ENCODE peak calls at places on chromosome 7, in nine cellular contexts. One of them, this sample, is unnamed.

GRCh38 chr7:33108591-33108930 is 643 bp downstream of the RP9 start:
- DNase-seq in right lobe of liver: no peak
- DNase-seq in HTR-8/SVneo: no peak
- DNase-seq in neural crest cell: no peak
- DNase-seq in iris pigment epithelial cell: no peak
- DNase-seq in T-cell: no peak
- DNase-seq in RWPE1: no peak
- DNase-seq in activated CD8-positive, alpha-beta memory T cell treated with anti-CD3 and anti-CD28 coated beads, Interleukin-2, amount 50 U/mL, for 4 hours: peak; percentile 27
- DNase-seq in NCI-H1930: no peak
- DNase-seq in this sample: peak; percentile 70

GRCh38 chr7:31151849-31152248 is 99.7 kb downstream of the ADCYAP1R1 start:
- DNase-seq in right lobe of liver: no peak
- DNase-seq in HTR-8/SVneo: no peak
- DNase-seq in neural crest cell: no peak
- DNase-seq in iris pigment epithelial cell: no peak
- DNase-seq in T-cell: no peak
- DNase-seq in RWPE1: no peak
- DNase-seq in activated CD8-positive, alpha-beta memory T cell treated with anti-CD3 and anti-CD28 coated beads, Interleukin-2, amount 50 U/mL, for 4 hours: no peak
- DNase-seq in NCI-H1930: no peak
- DNase-seq in this sample: no peak

GRCh38 chr7:135939268-135939667 is 37.9 kb downstream of the MTPN start:
- DNase-seq in right lobe of liver: no peak
- DNase-seq in HTR-8/SVneo: no peak
- DNase-seq in neural crest cell: no peak
- DNase-seq in iris pigment epithelial cell: no peak
- DNase-seq in T-cell: no peak
- DNase-seq in RWPE1: no peak
- DNase-seq in activated CD8-positive, alpha-beta memory T cell treated with anti-CD3 and anti-CD28 coated beads, Interleukin-2, amount 50 U/mL, for 4 hours: no peak
- DNase-seq in NCI-H1930: no peak
- DNase-seq in this sample: no peak

GRCh38 chr7:74454948-74455804 is 1.5 kb downstream of the GTF2IRD1 start:
- DNase-seq in right lobe of liver: peak; percentile 77
- DNase-seq in HTR-8/SVneo: no peak
- DNase-seq in neural crest cell: no peak
- DNase-seq in iris pigment epithelial cell: no peak
- DNase-seq in T-cell: no peak
- DNase-seq in RWPE1: no peak
- DNase-seq in activated CD8-positive, alpha-beta memory T cell treated with anti-CD3 and anti-CD28 coated beads, Interleukin-2, amount 50 U/mL, for 4 hours: no peak
- DNase-seq in NCI-H1930: no peak
- DNase-seq in this sample: no peak

GRCh38 chr7:108650487-108650886 is 80.8 kb downstream of the DNAJB9 start:
- DNase-seq in right lobe of liver: no peak
- DNase-seq in HTR-8/SVneo: no peak
- DNase-seq in neural crest cell: no peak
- DNase-seq in iris pigment epithelial cell: peak; percentile 74
- DNase-seq in T-cell: no peak
- DNase-seq in RWPE1: no peak
- DNase-seq in activated CD8-positive, alpha-beta memory T cell treated with anti-CD3 and anti-CD28 coated beads, Interleukin-2, amount 50 U/mL, for 4 hours: no peak
- DNase-seq in NCI-H1930: no peak
- DNase-seq in this sample: no peak

GRCh38 chr7:927031-927671 is 27.3 kb downstream of the ADAP1 start:
- DNase-seq in right lobe of liver: peak; percentile 49
- DNase-seq in HTR-8/SVneo: no peak
- DNase-seq in neural crest cell: no peak
- DNase-seq in iris pigment epithelial cell: no peak
- DNase-seq in T-cell: no peak
- DNase-seq in RWPE1: no peak
- DNase-seq in activated CD8-positive, alpha-beta memory T cell treated with anti-CD3 and anti-CD28 coated beads, Interleukin-2, amount 50 U/mL, for 4 hours: peak; percentile 15
- DNase-seq in NCI-H1930: no peak
- DNase-seq in this sample: peak; percentile 58

GRCh38 chr7:25549315-25549933 is 321.1 kb upstream of the NPVF start:
- DNase-seq in right lobe of liver: no peak
- DNase-seq in HTR-8/SVneo: no peak
- DNase-seq in neural crest cell: no peak
- DNase-seq in iris pigment epithelial cell: no peak
- DNase-seq in T-cell: no peak
- DNase-seq in RWPE1: no peak
- DNase-seq in activated CD8-positive, alpha-beta memory T cell treated with anti-CD3 and anti-CD28 coated beads, Interleukin-2, amount 50 U/mL, for 4 hours: no peak
- DNase-seq in NCI-H1930: no peak
- DNase-seq in this sample: no peak

GRCh38 chr7:12146813-12147212 is 64.3 kb upstream of the TMEM106B start:
- DNase-seq in right lobe of liver: no peak
- DNase-seq in HTR-8/SVneo: no peak
- DNase-seq in neural crest cell: no peak
- DNase-seq in iris pigment epithelial cell: no peak
- DNase-seq in T-cell: no peak
- DNase-seq in RWPE1: no peak
- DNase-seq in activated CD8-positive, alpha-beta memory T cell treated with anti-CD3 and anti-CD28 coated beads, Interleukin-2, amount 50 U/mL, for 4 hours: no peak
- DNase-seq in NCI-H1930: no peak
- DNase-seq in this sample: no peak

GRCh38 chr7:92873776-92874175 is 37.4 kb upstream of the CDK6 start:
- DNase-seq in right lobe of liver: no peak
- DNase-seq in HTR-8/SVneo: no peak
- DNase-seq in neural crest cell: no peak
- DNase-seq in iris pigment epithelial cell: no peak
- DNase-seq in T-cell: no peak
- DNase-seq in RWPE1: no peak
- DNase-seq in activated CD8-positive, alpha-beta memory T cell treated with anti-CD3 and anti-CD28 coated beads, Interleukin-2, amount 50 U/mL, for 4 hours: no peak
- DNase-seq in NCI-H1930: no peak
- DNase-seq in this sample: no peak

GRCh38 chr7:28768577-28769147 is 189.5 kb downstream of the TRIL start:
- DNase-seq in right lobe of liver: no peak
- DNase-seq in HTR-8/SVneo: no peak
- DNase-seq in neural crest cell: no peak
- DNase-seq in iris pigment epithelial cell: peak; percentile 77
- DNase-seq in T-cell: no peak
- DNase-seq in RWPE1: peak; percentile 11
- DNase-seq in activated CD8-positive, alpha-beta memory T cell treated with anti-CD3 and anti-CD28 coated beads, Interleukin-2, amount 50 U/mL, for 4 hours: no peak
- DNase-seq in NCI-H1930: no peak
- DNase-seq in this sample: no peak

GRCh38 chr7:19066109-19066508 is 51.3 kb downstream of the TWIST1 start:
- DNase-seq in right lobe of liver: no peak
- DNase-seq in HTR-8/SVneo: no peak
- DNase-seq in neural crest cell: no peak
- DNase-seq in iris pigment epithelial cell: peak; percentile 18
- DNase-seq in T-cell: no peak
- DNase-seq in RWPE1: no peak
- DNase-seq in activated CD8-positive, alpha-beta memory T cell treated with anti-CD3 and anti-CD28 coated beads, Interleukin-2, amount 50 U/mL, for 4 hours: no peak
- DNase-seq in NCI-H1930: no peak
- DNase-seq in this sample: no peak

GRCh38 chr7:127107601-127108007 is 145.1 kb downstream of the GRM8 start:
- DNase-seq in right lobe of liver: no peak
- DNase-seq in HTR-8/SVneo: peak; percentile 11
- DNase-seq in neural crest cell: peak; percentile 72
- DNase-seq in iris pigment epithelial cell: peak; percentile 39
- DNase-seq in T-cell: no peak
- DNase-seq in RWPE1: peak; percentile 41
- DNase-seq in activated CD8-positive, alpha-beta memory T cell treated with anti-CD3 and anti-CD28 coated beads, Interleukin-2, amount 50 U/mL, for 4 hours: no peak
- DNase-seq in NCI-H1930: no peak
- DNase-seq in this sample: no peak

GRCh38 chr7:54538122-54538521 is 4.1 kb upstream of the VSTM2A start:
- DNase-seq in right lobe of liver: no peak
- DNase-seq in HTR-8/SVneo: no peak
- DNase-seq in neural crest cell: no peak
- DNase-seq in iris pigment epithelial cell: no peak
- DNase-seq in T-cell: no peak
- DNase-seq in RWPE1: no peak
- DNase-seq in activated CD8-positive, alpha-beta memory T cell treated with anti-CD3 and anti-CD28 coated beads, Interleukin-2, amount 50 U/mL, for 4 hours: no peak
- DNase-seq in NCI-H1930: no peak
- DNase-seq in this sample: no peak

GRCh38 chr7:145624618-145625017 is 492.0 kb upstream of the CNTNAP2 start:
- DNase-seq in right lobe of liver: no peak
- DNase-seq in HTR-8/SVneo: no peak
- DNase-seq in neural crest cell: no peak
- DNase-seq in iris pigment epithelial cell: peak; percentile 7
- DNase-seq in T-cell: no peak
- DNase-seq in RWPE1: no peak
- DNase-seq in activated CD8-positive, alpha-beta memory T cell treated with anti-CD3 and anti-CD28 coated beads, Interleukin-2, amount 50 U/mL, for 4 hours: no peak
- DNase-seq in NCI-H1930: no peak
- DNase-seq in this sample: no peak

GRCh38 chr7:158264881-158265742 is 322.5 kb downstream of the PTPRN2 start:
- DNase-seq in right lobe of liver: no peak
- DNase-seq in HTR-8/SVneo: no peak
- DNase-seq in neural crest cell: no peak
- DNase-seq in iris pigment epithelial cell: no peak
- DNase-seq in T-cell: no peak
- DNase-seq in RWPE1: no peak
- DNase-seq in activated CD8-positive, alpha-beta memory T cell treated with anti-CD3 and anti-CD28 coated beads, Interleukin-2, amount 50 U/mL, for 4 hours: no peak
- DNase-seq in NCI-H1930: no peak
- DNase-seq in this sample: peak; percentile 24

GRCh38 chr7:123571684-123572083 is 14.1 kb upstream of the NDUFA5 start:
- DNase-seq in right lobe of liver: no peak
- DNase-seq in HTR-8/SVneo: no peak
- DNase-seq in neural crest cell: no peak
- DNase-seq in iris pigment epithelial cell: peak; percentile 61
- DNase-seq in T-cell: no peak
- DNase-seq in RWPE1: no peak
- DNase-seq in activated CD8-positive, alpha-beta memory T cell treated with anti-CD3 and anti-CD28 coated beads, Interleukin-2, amount 50 U/mL, for 4 hours: no peak
- DNase-seq in NCI-H1930: no peak
- DNase-seq in this sample: no peak

GRCh38 chr7:21733837-21734236 is 191.0 kb downstream of the DNAH11 start:
- DNase-seq in right lobe of liver: peak; percentile 65
- DNase-seq in HTR-8/SVneo: no peak
- DNase-seq in neural crest cell: no peak
- DNase-seq in iris pigment epithelial cell: no peak
- DNase-seq in T-cell: no peak
- DNase-seq in RWPE1: no peak
- DNase-seq in activated CD8-positive, alpha-beta memory T cell treated with anti-CD3 and anti-CD28 coated beads, Interleukin-2, amount 50 U/mL, for 4 hours: no peak
- DNase-seq in NCI-H1930: no peak
- DNase-seq in this sample: no peak

GRCh38 chr7:142867398-142868187 is 12.7 kb downstream of the EPHB6 start:
- DNase-seq in right lobe of liver: no peak
- DNase-seq in HTR-8/SVneo: no peak
- DNase-seq in neural crest cell: no peak
- DNase-seq in iris pigment epithelial cell: no peak
- DNase-seq in T-cell: no peak
- DNase-seq in RWPE1: no peak
- DNase-seq in activated CD8-positive, alpha-beta memory T cell treated with anti-CD3 and anti-CD28 coated beads, Interleukin-2, amount 50 U/mL, for 4 hours: no peak
- DNase-seq in NCI-H1930: no peak
- DNase-seq in this sample: no peak

GRCh38 chr7:131723926-131724325 is 167.5 kb upstream of the PODXL start:
- DNase-seq in right lobe of liver: no peak
- DNase-seq in HTR-8/SVneo: no peak
- DNase-seq in neural crest cell: no peak
- DNase-seq in iris pigment epithelial cell: peak; percentile 10
- DNase-seq in T-cell: no peak
- DNase-seq in RWPE1: no peak
- DNase-seq in activated CD8-positive, alpha-beta memory T cell treated with anti-CD3 and anti-CD28 coated beads, Interleukin-2, amount 50 U/mL, for 4 hours: no peak
- DNase-seq in NCI-H1930: no peak
- DNase-seq in this sample: no peak

GRCh38 chr7:15652776-15653290 is 33.6 kb downstream of the MEOX2 start:
- DNase-seq in right lobe of liver: no peak
- DNase-seq in HTR-8/SVneo: no peak
- DNase-seq in neural crest cell: no peak
- DNase-seq in iris pigment epithelial cell: no peak
- DNase-seq in T-cell: no peak
- DNase-seq in RWPE1: no peak
- DNase-seq in activated CD8-positive, alpha-beta memory T cell treated with anti-CD3 and anti-CD28 coated beads, Interleukin-2, amount 50 U/mL, for 4 hours: no peak
- DNase-seq in NCI-H1930: no peak
- DNase-seq in this sample: no peak

GRCh38 chr7:47361746-47362215 is 220.1 kb downstream of the TNS3 start:
- DNase-seq in right lobe of liver: no peak
- DNase-seq in HTR-8/SVneo: peak; percentile 88
- DNase-seq in neural crest cell: no peak
- DNase-seq in iris pigment epithelial cell: peak; percentile 89
- DNase-seq in T-cell: no peak
- DNase-seq in RWPE1: peak; percentile 92
- DNase-seq in activated CD8-positive, alpha-beta memory T cell treated with anti-CD3 and anti-CD28 coated beads, Interleukin-2, amount 50 U/mL, for 4 hours: no peak
- DNase-seq in NCI-H1930: no peak
- DNase-seq in this sample: no peak

GRCh38 chr7:70416611-70417010 is 715.3 kb upstream of the GALNT17 start:
- DNase-seq in right lobe of liver: no peak
- DNase-seq in HTR-8/SVneo: no peak
- DNase-seq in neural crest cell: no peak
- DNase-seq in iris pigment epithelial cell: no peak
- DNase-seq in T-cell: no peak
- DNase-seq in RWPE1: no peak
- DNase-seq in activated CD8-positive, alpha-beta memory T cell treated with anti-CD3 and anti-CD28 coated beads, Interleukin-2, amount 50 U/mL, for 4 hours: no peak
- DNase-seq in NCI-H1930: no peak
- DNase-seq in this sample: no peak

GRCh38 chr7:108415821-108416536 is 40.3 kb downstream of the NRCAM start:
- DNase-seq in right lobe of liver: no peak
- DNase-seq in HTR-8/SVneo: no peak
- DNase-seq in neural crest cell: no peak
- DNase-seq in iris pigment epithelial cell: peak; percentile 72
- DNase-seq in T-cell: peak; percentile 6
- DNase-seq in RWPE1: peak; percentile 12
- DNase-seq in activated CD8-positive, alpha-beta memory T cell treated with anti-CD3 and anti-CD28 coated beads, Interleukin-2, amount 50 U/mL, for 4 hours: peak; percentile 28
- DNase-seq in NCI-H1930: no peak
- DNase-seq in this sample: no peak

GRCh38 chr7:69429817-69430501 is 168.3 kb upstream of the AUTS2 start:
- DNase-seq in right lobe of liver: no peak
- DNase-seq in HTR-8/SVneo: no peak
- DNase-seq in neural crest cell: no peak
- DNase-seq in iris pigment epithelial cell: no peak
- DNase-seq in T-cell: no peak
- DNase-seq in RWPE1: no peak
- DNase-seq in activated CD8-positive, alpha-beta memory T cell treated with anti-CD3 and anti-CD28 coated beads, Interleukin-2, amount 50 U/mL, for 4 hours: no peak
- DNase-seq in NCI-H1930: no peak
- DNase-seq in this sample: no peak

GRCh38 chr7:104415700-104416099 is 87.3 kb downstream of the LHFPL3 start:
- DNase-seq in right lobe of liver: no peak
- DNase-seq in HTR-8/SVneo: no peak
- DNase-seq in neural crest cell: no peak
- DNase-seq in iris pigment epithelial cell: no peak
- DNase-seq in T-cell: no peak
- DNase-seq in RWPE1: no peak
- DNase-seq in activated CD8-positive, alpha-beta memory T cell treated with anti-CD3 and anti-CD28 coated beads, Interleukin-2, amount 50 U/mL, for 4 hours: no peak
- DNase-seq in NCI-H1930: no peak
- DNase-seq in this sample: no peak

GRCh38 chr7:73992104-73992562 is 35.8 kb upstream of the ELN start:
- DNase-seq in right lobe of liver: no peak
- DNase-seq in HTR-8/SVneo: no peak
- DNase-seq in neural crest cell: no peak
- DNase-seq in iris pigment epithelial cell: peak; percentile 78
- DNase-seq in T-cell: no peak
- DNase-seq in RWPE1: peak; percentile 42
- DNase-seq in activated CD8-positive, alpha-beta memory T cell treated with anti-CD3 and anti-CD28 coated beads, Interleukin-2, amount 50 U/mL, for 4 hours: no peak
- DNase-seq in NCI-H1930: no peak
- DNase-seq in this sample: no peak

GRCh38 chr7:138091073-138091472 is 14.8 kb downstream of the AKR1D1 start:
- DNase-seq in right lobe of liver: no peak
- DNase-seq in HTR-8/SVneo: no peak
- DNase-seq in neural crest cell: no peak
- DNase-seq in iris pigment epithelial cell: no peak
- DNase-seq in T-cell: no peak
- DNase-seq in RWPE1: no peak
- DNase-seq in activated CD8-positive, alpha-beta memory T cell treated with anti-CD3 and anti-CD28 coated beads, Interleukin-2, amount 50 U/mL, for 4 hours: no peak
- DNase-seq in NCI-H1930: no peak
- DNase-seq in this sample: no peak

GRCh38 chr7:112144284-112145059 is 61.7 kb downstream of the DOCK4 start:
- DNase-seq in right lobe of liver: peak; percentile 74
- DNase-seq in HTR-8/SVneo: no peak
- DNase-seq in neural crest cell: no peak
- DNase-seq in iris pigment epithelial cell: no peak
- DNase-seq in T-cell: no peak
- DNase-seq in RWPE1: no peak
- DNase-seq in activated CD8-positive, alpha-beta memory T cell treated with anti-CD3 and anti-CD28 coated beads, Interleukin-2, amount 50 U/mL, for 4 hours: no peak
- DNase-seq in NCI-H1930: no peak
- DNase-seq in this sample: no peak

GRCh38 chr7:92749327-92749730 is 87.0 kb downstream of the CDK6 start:
- DNase-seq in right lobe of liver: no peak
- DNase-seq in HTR-8/SVneo: no peak
- DNase-seq in neural crest cell: no peak
- DNase-seq in iris pigment epithelial cell: peak; percentile 74
- DNase-seq in T-cell: no peak
- DNase-seq in RWPE1: no peak
- DNase-seq in activated CD8-positive, alpha-beta memory T cell treated with anti-CD3 and anti-CD28 coated beads, Interleukin-2, amount 50 U/mL, for 4 hours: no peak
- DNase-seq in NCI-H1930: no peak
- DNase-seq in this sample: no peak

GRCh38 chr7:131071786-131072504 is 255.7 kb upstream of the MKLN1 start:
- DNase-seq in right lobe of liver: no peak
- DNase-seq in HTR-8/SVneo: no peak
- DNase-seq in neural crest cell: no peak
- DNase-seq in iris pigment epithelial cell: no peak
- DNase-seq in T-cell: no peak
- DNase-seq in RWPE1: no peak
- DNase-seq in activated CD8-positive, alpha-beta memory T cell treated with anti-CD3 and anti-CD28 coated beads, Interleukin-2, amount 50 U/mL, for 4 hours: no peak
- DNase-seq in NCI-H1930: no peak
- DNase-seq in this sample: peak; percentile 60

GRCh38 chr7:90337106-90337505 is 9.4 kb upstream of the GTPBP10 start:
- DNase-seq in right lobe of liver: no peak
- DNase-seq in HTR-8/SVneo: no peak
- DNase-seq in neural crest cell: no peak
- DNase-seq in iris pigment epithelial cell: peak; percentile 18
- DNase-seq in T-cell: no peak
- DNase-seq in RWPE1: no peak
- DNase-seq in activated CD8-positive, alpha-beta memory T cell treated with anti-CD3 and anti-CD28 coated beads, Interleukin-2, amount 50 U/mL, for 4 hours: no peak
- DNase-seq in NCI-H1930: no peak
- DNase-seq in this sample: no peak